ENCODE peak calls at places on chromosomes 12 and 14, in five cellular contexts. Q is breast epithelium, F is prostate gland, B is endothelial cell of umbilical vein, O is HCT116. M is an unnamed sample.
A peak's percentile ranks its signal among the peaks of the same experiment; 100 is the strongest.

GRCh38 chr12:19794116-19794515 is 354.8 kb downstream of the AEBP2 start:
- DNase-seq in Q (no peak), F (no peak), B (no peak), O (no peak), M (no peak)

GRCh38 chr12:3227076-3227975 is 150.1 kb downstream of the TSPAN9 start:
- DNase-seq in Q (no peak), F (no peak), B (no peak), O (no peak), M (no peak)

GRCh38 chr12:117063162-117063911 is 35.9 kb downstream of the TESC start:
- DNase-seq in Q (no peak), F (no peak), B (no peak), O (no peak), M (peak; percentile 48)

GRCh38 chr12:51547606-51548005 is 43.4 kb upstream of the SCN8A start:
- DNase-seq in Q (no peak), F (no peak), B (no peak), O (no peak), M (no peak)

GRCh38 chr12:58496411-58496810 is 423.9 kb downstream of the LRIG3 start:
- DNase-seq in Q (no peak), F (no peak), B (no peak), O (no peak), M (no peak)

GRCh38 chr14:21022686-21023085 is 2.2 kb downstream of the NDRG2 start:
- DNase-seq in Q (no peak), F (no peak), B (no peak), O (no peak), M (no peak)

GRCh38 chr14:30648471-30648870 is 26.4 kb downstream of the SCFD1 start:
- DNase-seq in Q (no peak), F (no peak), B (no peak), O (no peak), M (no peak)

GRCh38 chr14:61284001-61284400 is 2.9 kb upstream of the TMEM30B start:
- DNase-seq in Q (no peak), F (no peak), B (no peak), O (no peak), M (no peak)

GRCh38 chr12:78494911-78495310 is 369.7 kb upstream of the SYT1 start:
- DNase-seq in Q (no peak), F (no peak), B (no peak), O (no peak), M (no peak)

GRCh38 chr12:100382327-100382726 is 25.5 kb downstream of the SLC17A8 start:
- DNase-seq in Q (no peak), F (no peak), B (no peak), O (no peak), M (no peak)

GRCh38 chr12:79415296-79415695 is 275.5 kb downstream of the PAWR start:
- DNase-seq in Q (no peak), F (no peak), B (no peak), O (no peak), M (no peak)

GRCh38 chr14:64707661-64708060 is 3.4 kb downstream of the PLEKHG3 start:
- DNase-seq in Q (no peak), F (no peak), B (no peak), O (peak; percentile 78), M (no peak)

GRCh38 chr12:92927055-92927435 is 2.0 kb downstream of the EEA1 start:
- DNase-seq in Q (no peak), F (no peak), B (peak; percentile 41), O (no peak), M (no peak)

GRCh38 chr12:29309320-29309902 is 71.6 kb downstream of the ERGIC2 start:
- DNase-seq in Q (no peak), F (no peak), B (peak; percentile 8), O (peak; percentile 10), M (no peak)

GRCh38 chr14:25431211-25432076 is 381.5 kb upstream of the STXBP6 start:
- DNase-seq in Q (no peak), F (peak; percentile 53), B (no peak), O (no peak), M (no peak)

GRCh38 chr12:6603095-6603567 is 4.0 kb downstream of the CHD4 start:
- DNase-seq in Q (peak; percentile 44), F (no peak), B (peak; percentile 13), O (no peak), M (peak; percentile 29)

GRCh38 chr14:101836131-101836530 is 74.6 kb downstream of the PPP2R5C start:
- DNase-seq in Q (no peak), F (no peak), B (peak; percentile 72), O (no peak), M (no peak)

GRCh38 chr12:106999444-106999843 is 12.5 kb upstream of the MTERF2 start:
- DNase-seq in Q (no peak), F (no peak), B (no peak), O (no peak), M (no peak)

GRCh38 chr12:51482808-51483532 is 58.3 kb downstream of the SLC4A8 start:
- DNase-seq in Q (no peak), F (no peak), B (peak; percentile 39), O (no peak), M (no peak)

GRCh38 chr12:68374315-68374982 is 42.3 kb upstream of the MDM1 start:
- DNase-seq in Q (no peak), F (no peak), B (no peak), O (no peak), M (no peak)

GRCh38 chr14:35051796-35052195 is 5.7 kb downstream of the FAM177A1 start:
- DNase-seq in Q (no peak), F (no peak), B (no peak), O (no peak), M (no peak)

GRCh38 chr14:104696671-104697316 is 7.4 kb downstream of the INF2 start:
- DNase-seq in Q (no peak), F (no peak), B (no peak), O (no peak), M (peak; percentile 58)

GRCh38 chr14:99177876-99178630 is 93.9 kb downstream of the BCL11B start:
- DNase-seq in Q (no peak), F (no peak), B (no peak), O (no peak), M (no peak)

GRCh38 chr14:95685978-95686922 is at the start of gene TCL1B:
- DNase-seq in Q (no peak), F (no peak), B (no peak), O (no peak), M (no peak)

GRCh38 chr12:41661141-41661540 is 473.0 kb downstream of the PDZRN4 start:
- DNase-seq in Q (no peak), F (no peak), B (no peak), O (no peak), M (no peak)

GRCh38 chr12:108939594-108939993 is 59.7 kb downstream of the DAO start:
- DNase-seq in Q (no peak), F (no peak), B (peak; percentile 10), O (peak; percentile 34), M (no peak)

GRCh38 chr14:75442166-75442565 is 14.3 kb downstream of the JDP2 start:
- DNase-seq in Q (no peak), F (no peak), B (no peak), O (no peak), M (no peak)

GRCh38 chr14:75440733-75441474 is 13.1 kb downstream of the JDP2 start:
- DNase-seq in Q (no peak), F (peak; percentile 56), B (no peak), O (no peak), M (peak; percentile 62)

GRCh38 chr14:75441731-75442130 is 13.9 kb downstream of the JDP2 start:
- DNase-seq in Q (no peak), F (no peak), B (no peak), O (no peak), M (no peak)

GRCh38 chr14:75443203-75443969 is 15.6 kb downstream of the JDP2 start:
- DNase-seq in Q (no peak), F (no peak), B (no peak), O (no peak), M (no peak)

GRCh38 chr14:75442642-75443041 is 14.8 kb downstream of the JDP2 start:
- DNase-seq in Q (no peak), F (no peak), B (no peak), O (no peak), M (no peak)
- TF ChIP-seq CTCF in Q (no peak), F (no peak), B (no peak), O (no peak), M (no peak)

DNA sequence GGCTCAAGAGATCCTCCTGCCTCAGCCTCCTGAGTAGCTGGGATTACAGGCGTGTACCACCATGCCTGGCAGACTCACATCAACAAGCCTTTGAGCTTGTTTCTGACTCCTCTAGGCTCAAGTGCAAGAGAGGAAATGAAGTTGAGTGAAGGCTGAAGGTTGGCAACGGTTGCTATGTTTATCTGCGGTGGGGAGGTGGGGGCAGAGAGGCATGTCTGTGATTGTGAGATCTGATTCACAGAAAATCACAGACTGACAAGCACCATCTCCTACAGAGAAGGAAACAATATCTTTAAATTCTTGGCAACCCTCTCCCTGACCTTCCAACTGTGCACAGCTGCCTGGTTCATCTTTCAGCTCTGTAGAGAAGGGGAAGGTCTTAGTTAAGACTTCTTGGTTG is 22.1 kb upstream of the NINJ2 start:
- DNase-seq in Q (no peak), F (no peak), B (peak; percentile 77), O (no peak), M (peak; percentile 34)
- TF ChIP-seq POLR2AphosphoS5 in Q (no peak), F (no peak), B (no peak), O (no peak), M (no peak)

GRCh38 chr14:33643782-33644181 is 307.1 kb downstream of the EGLN3 start:
- DNase-seq in Q (no peak), F (no peak), B (no peak), O (no peak), M (no peak)

GRCh38 chr14:33642641-33643342 is 308.1 kb downstream of the EGLN3 start:
- DNase-seq in Q (no peak), F (no peak), B (no peak), O (no peak), M (no peak)

GRCh38 chr14:33642080-33642479 is 308.8 kb downstream of the EGLN3 start:
- DNase-seq in Q (no peak), F (no peak), B (no peak), O (no peak), M (no peak)

GRCh38 chr14:33646692-33647260 is 304.1 kb downstream of the EGLN3 start:
- DNase-seq in Q (no peak), F (no peak), B (peak; percentile 25), O (no peak), M (no peak)

DNA sequence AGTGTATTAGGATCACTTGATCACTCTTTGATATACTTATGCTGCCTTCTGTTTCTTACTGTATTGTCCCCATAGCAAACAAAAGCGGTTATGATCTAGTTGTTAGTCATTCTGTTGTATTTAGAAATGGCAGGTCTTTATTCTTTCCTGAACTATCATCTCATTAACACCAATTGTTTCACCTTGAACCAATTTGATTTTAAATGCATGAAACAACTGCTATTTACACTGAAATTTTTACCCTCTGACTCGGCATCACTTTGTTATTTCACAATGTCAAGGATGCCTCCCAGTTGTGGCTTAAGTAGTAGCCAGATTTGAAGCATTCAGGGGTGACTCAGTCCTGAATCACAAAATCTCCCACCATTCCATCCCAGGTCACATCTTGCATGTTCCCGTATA is 303.5 kb downstream of the EGLN3 start:
- DNase-seq in Q (no peak), F (no peak), B (peak; percentile 85), O (no peak), M (no peak)
- TF ChIP-seq CTCF in Q (no peak), F (no peak), B (no peak), O (no peak), M (no peak)

DNA sequence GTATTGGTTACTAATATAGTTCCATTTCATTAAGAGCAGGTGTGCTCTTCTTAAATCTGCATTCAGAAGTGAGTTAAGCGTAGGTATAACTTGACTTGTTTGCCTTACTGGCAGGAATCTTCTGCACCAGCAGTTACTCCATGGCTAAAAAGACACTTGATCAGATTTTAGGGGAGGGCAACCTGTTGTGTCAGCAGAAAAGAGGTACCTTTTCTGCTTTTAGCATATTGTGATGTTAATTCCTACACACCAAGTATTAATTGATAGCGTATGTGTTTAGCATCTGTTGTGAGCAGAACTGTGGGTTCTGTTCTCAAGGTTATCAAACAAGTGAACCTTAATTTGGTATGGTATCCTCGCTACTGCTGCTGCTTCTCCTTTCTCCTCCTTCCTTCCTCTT is 38.3 kb downstream of the TTLL5 start:
- DNase-seq in Q (no peak), F (no peak), B (no peak), O (no peak), M (no peak)
- TF ChIP-seq POLR2AphosphoS5 in Q (no peak), F (no peak), B (no peak), O (no peak), M (no peak)